ENCODE peak calls at places on chromosomes 3 and 15, in eight cellular contexts. P, Z, D, V, I, E, Q and H are unnamed samples.

GRCh38 chr3:5053021-5053831 is 68.9 kb upstream of the ARL8B start:
- DNase-seq in Q (peak; percentile 52), E (peak; percentile 26), I (no peak), V (no peak), Z (peak; percentile 80), P (peak; percentile 89), D (no peak), H (peak; percentile 6)

GRCh38 chr3:16917256-16917935 is 32.6 kb downstream of the PLCL2 start:
- DNase-seq in I (no peak), P (peak; percentile 46), D (no peak), Z (peak; percentile 32), E (no peak), V (no peak), Q (no peak), H (no peak)

GRCh38 chr3:65713016-65713415 is 325.7 kb downstream of the MAGI1 start:
- DNase-seq in P (peak; percentile 92), E (peak; percentile 36), Q (peak; percentile 82), I (no peak), D (no peak), Z (peak; percentile 93), V (no peak), H (peak; percentile 7)

GRCh38 chr3:49357466-49358216 is 512 bp downstream of the GPX1 start:
- DNase-seq in E (peak; percentile 82), P (peak; percentile 96), D (peak; percentile 40), V (peak; percentile 35), I (no peak), Q (peak; percentile 73), Z (peak; percentile 95), H (peak; percentile 79)

GRCh38 chr3:128727485-128727884 is 1.5 kb downstream of the RAB7A start:
- DNase-seq in P (peak; percentile 54), D (no peak), V (no peak), Q (no peak), Z (no peak), I (no peak), E (no peak), H (no peak)

GRCh38 chr15:66240240-66240842 is 13.2 kb downstream of the MEGF11 start:
- DNase-seq in Q (no peak), D (no peak), Z (no peak), V (no peak), P (no peak), I (no peak), E (no peak), H (no peak)

GRCh38 chr15:57521503-57521902 is 70.2 kb upstream of the MYZAP start:
- DNase-seq in E (no peak), V (no peak), P (no peak), Z (no peak), I (no peak), Q (no peak), D (no peak), H (no peak)

GRCh38 chr3:141242035-141242721 is 10.6 kb downstream of the PXYLP1 start:
- DNase-seq in Z (no peak), D (no peak), V (no peak), Q (no peak), E (no peak), P (peak; percentile 84), I (no peak), H (no peak)

GRCh38 chr3:133953297-133953696 is 57.6 kb upstream of the RAB6B start:
- DNase-seq in Z (no peak), D (no peak), I (no peak), Q (no peak), E (no peak), P (no peak), V (no peak), H (no peak)

GRCh38 chr3:65330072-65330471 is 642.3 kb upstream of the ADAMTS9 start:
- DNase-seq in V (no peak), E (no peak), Q (no peak), D (no peak), I (no peak), Z (no peak), P (peak; percentile 56), H (no peak)

GRCh38 chr15:31609243-31609642 is 282.6 kb downstream of the KLF13 start:
- DNase-seq in I (no peak), E (no peak), P (peak; percentile 15), V (no peak), D (no peak), Q (no peak), Z (no peak), H (no peak)

GRCh38 chr3:149258298-149258697 is 36.7 kb upstream of the CP start:
- DNase-seq in Z (peak; percentile 40), D (no peak), E (no peak), Q (no peak), P (no peak), V (no peak), I (no peak), H (no peak)

GRCh38 chr15:78177447-78177873 is 28.3 kb downstream of the IDH3A start:
- DNase-seq in I (peak; percentile 51), Z (peak; percentile 41), V (peak; percentile 36), E (peak; percentile 1), D (peak; percentile 72), P (peak; percentile 51), Q (no peak), H (peak; percentile 23)

GRCh38 chr15:63354771-63355650 is 26.6 kb downstream of the CA12 start:
- DNase-seq in D (no peak), V (no peak), Q (no peak), I (no peak), E (no peak), Z (no peak), P (no peak), H (no peak)

GRCh38 chr15:70466895-70467529 is 296.3 kb downstream of the UACA start:
- DNase-seq in P (peak; percentile 83), I (peak; percentile 30), V (no peak), E (peak; percentile 58), Q (no peak), Z (peak; percentile 66), D (peak; percentile 72), H (no peak)

GRCh38 chr15:83435782-83436181 is 11.4 kb upstream of the SH3GL3 start:
- DNase-seq in Z (no peak), V (no peak), Q (no peak), I (no peak), P (peak; percentile 19), E (no peak), D (no peak), H (no peak)

GRCh38 chr3:122745365-122746021 is 48.1 kb downstream of the HSPBAP1 start:
- DNase-seq in P (peak; percentile 82), Z (peak; percentile 50), Q (no peak), E (no peak), D (no peak), I (no peak), V (no peak), H (no peak)

GRCh38 chr15:27956285-27956684 is 142.8 kb downstream of the OCA2 start:
- DNase-seq in P (no peak), Q (no peak), I (no peak), E (no peak), V (no peak), Z (no peak), D (no peak), H (no peak)

GRCh38 chr3:175518459-175518858 is 659.3 kb downstream of the NAALADL2 start:
- DNase-seq in D (no peak), I (no peak), E (no peak), V (no peak), Z (no peak), Q (no peak), P (no peak), H (no peak)

GRCh38 chr3:51622868-51623267 is 48.2 kb upstream of the TEX264 start:
- DNase-seq in Z (peak; percentile 52), I (no peak), V (no peak), P (peak; percentile 52), D (no peak), E (no peak), Q (peak; percentile 72), H (no peak)

GRCh38 chr3:136778865-136779264 is 26.7 kb upstream of the STAG1 start:
- DNase-seq in E (peak; percentile 87), P (peak; percentile 36), V (no peak), D (no peak), I (no peak), Z (peak; percentile 82), Q (no peak), H (peak; percentile 19)

GRCh38 chr3:69088033-69088432 is 3.3 kb downstream of the ARL6IP5 start:
- DNase-seq in V (no peak), D (no peak), E (peak; percentile 16), Q (no peak), Z (peak; percentile 67), P (peak; percentile 77), I (no peak), H (no peak)

GRCh38 chr3:157573281-157573680 is 70.1 kb upstream of the VEPH1 start:
- DNase-seq in D (no peak), I (no peak), E (no peak), Q (peak; percentile 81), P (peak; percentile 40), Z (peak; percentile 89), V (no peak), H (peak; percentile 38)

GRCh38 chr15:88982304-88982945 is 69.2 kb upstream of the MFGE8 start:
- DNase-seq in Z (peak; percentile 89), I (no peak), V (no peak), E (peak; percentile 59), D (no peak), P (peak; percentile 90), Q (peak; percentile 71), H (no peak)

GRCh38 chr3:94336076-94336741 is 273.3 kb downstream of the NSUN3 start:
- DNase-seq in I (no peak), E (peak; percentile 58), Z (peak; percentile 23), V (no peak), Q (peak; percentile 2), P (peak; percentile 32), D (peak; percentile 21), H (no peak)

GRCh38 chr3:19254189-19254588 is 105.9 kb downstream of the KCNH8 start:
- DNase-seq in Q (no peak), V (no peak), Z (no peak), I (no peak), E (no peak), D (no peak), P (no peak), H (no peak)

GRCh38 chr3:69890691-69891090 is 108.8 kb upstream of the SAMMSON start:
- DNase-seq in P (peak; percentile 6), I (no peak), V (no peak), E (peak; percentile 44), D (no peak), Z (peak; percentile 69), Q (no peak), H (no peak)

GRCh38 chr3:178671261-178672191 is 135.3 kb downstream of the KCNMB2 start:
- DNase-seq in D (peak; percentile 14), I (no peak), E (peak; percentile 87), P (peak; percentile 48), V (no peak), Z (peak; percentile 80), Q (peak; percentile 41), H (no peak)

GRCh38 chr3:17740703-17741102 is 1.7 kb downstream of the TBC1D5 start:
- DNase-seq in I (no peak), D (peak; percentile 7), E (peak; percentile 8), P (peak; percentile 60), Z (peak; percentile 29), Q (no peak), V (no peak), H (no peak)

GRCh38 chr3:38247366-38248035 is 18.1 kb upstream of the SLC22A13 start:
- DNase-seq in V (no peak), Q (peak; percentile 81), E (peak; percentile 75), I (no peak), P (peak; percentile 94), D (peak; percentile 15), Z (peak; percentile 90), H (peak; percentile 79)

GRCh38 chr15:101694261-101694660 is 30.0 kb downstream of the TARS3 start:
- DNase-seq in D (no peak), V (no peak), Q (no peak), E (no peak), I (no peak), Z (no peak), P (no peak), H (no peak)